ENCODE peak calls at places on chromosome 13, in four cellular contexts. I is amygdala, D is IMR-90, Z is EH. K is an unnamed sample.

GRCh38 chr13:101305981-101306411 is 110.3 kb downstream of the NALCN start:
- DNase-seq in I (no peak), Z (peak), D (no peak), K (no peak)

GRCh38 chr13:27018882-27019281 is 152.7 kb downstream of the USP12 start:
- DNase-seq in I (no peak), D (no peak), Z (no peak), K (no peak)

GRCh38 chr13:51479199-51479523 is 26.3 kb upstream of the INTS6 start:
- DNase-seq in Z (peak), I (no peak), D (peak), K (peak)

GRCh38 chr13:101681834-101682233 is 229.4 kb downstream of the ITGBL1 start:
- DNase-seq in Z (peak), I (no peak), D (peak), K (no peak)

GRCh38 chr13:92896842-92897241 is 329.8 kb upstream of the GPC6 start:
- DNase-seq in Z (no peak), I (no peak), D (peak), K (peak)

GRCh38 chr13:52455677-52456041 is 381 bp downstream of the CKAP2 start:
- DNase-seq in I (peak), Z (peak), D (peak), K (peak)

GRCh38 chr13:88649855-88650254 is 978.7 kb downstream of the SLITRK5 start:
- DNase-seq in I (no peak), Z (no peak), D (no peak), K (no peak)

GRCh38 chr13:29339386-29340272 is 255.9 kb downstream of the SLC7A1 start:
- DNase-seq in I (no peak), Z (no peak), D (no peak), K (no peak)

GRCh38 chr13:41603917-41604316 is 146.6 kb downstream of the RGCC start:
- DNase-seq in Z (peak), D (peak), I (no peak), K (peak)

GRCh38 chr13:45301263-45301662 is 39.7 kb downstream of the TPT1 start:
- DNase-seq in D (no peak), I (no peak), Z (no peak), K (no peak)

GRCh38 chr13:73293902-73294523 is 235.2 kb downstream of the KLF5 start:
- DNase-seq in Z (no peak), D (no peak), I (no peak), K (no peak)

GRCh38 chr13:73254827-73255226 is 196.0 kb downstream of the KLF5 start:
- DNase-seq in Z (peak), I (no peak), D (no peak), K (no peak)

GRCh38 chr13:23684647-23685046 is 114.4 kb downstream of the TNFRSF19 start:
- DNase-seq in Z (no peak), I (no peak), D (no peak), K (no peak)

GRCh38 chr13:113996081-113996911 is 22.4 kb upstream of the C13orf46 start:
- DNase-seq in Z (no peak), D (no peak), I (no peak), K (no peak)

GRCh38 chr13:92963029-92963428 is 263.6 kb upstream of the GPC6 start:
- DNase-seq in I (no peak), Z (no peak), D (peak), K (peak)

GRCh38 chr13:84658881-84659661 is 776.8 kb upstream of the SLITRK1 start:
- DNase-seq in I (no peak), D (peak), Z (peak), K (peak)

GRCh38 chr13:113936566-113936965 is 37.3 kb downstream of the C13orf46 start:
- DNase-seq in D (no peak), Z (no peak), I (no peak), K (no peak)

GRCh38 chr13:45500492-45501174 is 35.9 kb downstream of the COG3 start:
- DNase-seq in I (no peak), D (peak), Z (peak), K (peak)

GRCh38 chr13:113855012-113855921 is 8.6 kb downstream of the GAS6 start:
- DNase-seq in Z (peak), D (no peak), I (no peak), K (no peak)

GRCh38 chr13:97395437-97396136 is 38.4 kb upstream of the RAP2A start:
- DNase-seq in Z (peak), D (peak), I (no peak), K (no peak)

GRCh38 chr13:66003558-66003957 is 1226.6 kb downstream of the PCDH9 start:
- DNase-seq in D (no peak), Z (no peak), I (no peak), K (no peak)